ENCODE peak calls at places on chromosome 20, in four cellular contexts. R is NB4, W is cardiac muscle cell, B is astrocyte. P is an unnamed sample.

GRCh38 chr20:38601216-38602184 is at the start of gene ARHGAP40:
- DNase-seq in R (peak), W (peak), B (peak), P (no peak)

GRCh38 chr20:13008761-13009681 is at the start of gene SPTLC3:
- DNase-seq in R (peak), W (peak), B (peak), P (peak)

GRCh38 chr20:37990571-37991151 is 42.6 kb downstream of the TTI1 start:
- DNase-seq in R (peak), W (peak), B (peak), P (peak)

GRCh38 chr20:10194166-10194565 is 24.5 kb upstream of the SNAP25 start:
- DNase-seq in R (no peak), W (no peak), B (no peak), P (no peak)

GRCh38 chr20:57106030-57106682 is 160.3 kb downstream of the BMP7 start:
- DNase-seq in R (no peak), W (no peak), B (no peak), P (no peak)

GRCh38 chr20:50758469-50758868 is 27.1 kb downstream of the PARD6B start:
- DNase-seq in R (no peak), W (no peak), B (peak), P (peak)

GRCh38 chr20:38308047-38308438 is 4.1 kb downstream of the BPI start:
- DNase-seq in R (no peak), W (no peak), B (no peak), P (no peak)

GRCh38 chr20:37356387-37356786 is 10.4 kb downstream of the SRC start:
- DNase-seq in R (peak), W (no peak), B (no peak), P (no peak)

GRCh38 chr20:10651227-10651990 is 22.4 kb downstream of the JAG1 start:
- DNase-seq in R (no peak), W (no peak), B (peak), P (no peak)

GRCh38 chr20:43193443-43193842 is 3.7 kb upstream of the PTPRT start:
- DNase-seq in R (no peak), W (no peak), B (no peak), P (no peak)

GRCh38 chr20:48658198-48658476 is 169.7 kb downstream of the PREX1 start:
- DNase-seq in R (no peak), W (no peak), B (no peak), P (no peak)

GRCh38 chr20:48658505-48658904 is 169.3 kb downstream of the PREX1 start:
- DNase-seq in R (no peak), W (no peak), B (no peak), P (no peak)

GRCh38 chr20:48660788-48661187 is 167.0 kb downstream of the PREX1 start:
- DNase-seq in R (no peak), W (no peak), B (no peak), P (no peak)

GRCh38 chr20:48659888-48660287 is 167.9 kb downstream of the PREX1 start:
- DNase-seq in R (no peak), W (no peak), B (no peak), P (peak)

GRCh38 chr20:48661575-48662473 is 166.0 kb downstream of the PREX1 start:
- DNase-seq in R (no peak), W (no peak), B (peak), P (no peak)
- TF ChIP-seq CTCF in R (no peak), W (no peak), B (no peak), P (no peak)

GRCh38 chr20:18497603-18498002 is 578 bp upstream of the RBBP9 start:
- DNase-seq in R (no peak), W (no peak), B (no peak), P (no peak)

GRCh38 chr20:18496740-18497592 is at the start of gene RBBP9:
- DNase-seq in R (peak), W (peak), B (peak), P (peak)

DNA sequence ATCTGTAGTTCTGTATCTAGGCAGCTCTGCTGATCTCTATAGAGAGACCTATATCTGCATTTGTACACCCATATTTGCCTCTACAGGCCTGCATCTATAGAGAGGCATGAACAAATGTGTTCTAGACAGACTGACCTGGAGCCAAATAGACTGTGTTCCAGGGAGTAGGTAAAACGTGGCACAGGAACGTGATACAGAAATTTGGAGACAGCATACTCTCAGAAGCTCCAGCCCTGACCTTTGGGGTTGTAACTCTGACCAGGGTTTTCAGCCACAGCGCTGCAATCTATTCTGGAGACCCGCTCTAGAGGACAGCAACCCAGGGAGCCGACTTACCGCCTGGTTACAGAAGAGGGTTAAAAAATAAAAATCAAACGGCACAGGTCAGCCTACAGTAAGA is 983 bp downstream of the RBBP9 start:
- DNase-seq in R (no peak), W (peak), B (peak), P (no peak)
- H3K4me3 ChIP-seq in R (peak), W (peak), B (peak), P (peak)

DNA sequence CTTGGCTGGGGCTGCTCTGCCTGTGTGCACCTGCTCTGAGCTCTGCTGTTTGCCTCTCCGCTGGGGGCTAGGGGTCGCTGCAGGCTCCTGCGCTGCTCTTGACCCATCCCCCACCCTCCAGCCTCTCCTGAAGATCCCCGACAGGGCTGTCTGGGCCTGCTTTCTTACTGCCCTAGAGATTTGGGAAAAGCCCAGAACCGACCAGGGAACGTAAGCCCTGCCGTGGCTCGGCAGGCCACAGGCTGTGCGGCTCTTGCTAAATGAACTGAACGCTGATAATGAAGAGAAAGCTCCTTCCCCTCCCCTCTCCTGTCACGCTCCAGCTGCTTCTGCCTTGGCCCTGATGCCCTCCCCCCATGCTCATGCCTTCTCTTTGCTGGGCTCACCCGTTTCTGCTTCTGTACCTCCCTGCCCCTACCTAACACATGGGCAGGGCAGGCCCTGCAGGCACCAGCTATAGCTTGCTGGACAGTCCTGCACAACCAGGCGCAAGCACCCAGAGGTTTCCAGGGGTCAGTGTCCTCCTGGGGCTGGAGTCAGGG is 32.0 kb upstream of the PCMTD2 start:
- DNase-seq in R (no peak), W (peak), B (peak), P (peak)
- TF ChIP-seq CTCF in R (peak), W (peak), B (peak), P (no peak)

GRCh38 chr20:62552613-62553012 is 76.8 kb upstream of the GATA5 start:
- DNase-seq in R (no peak), W (no peak), B (no peak), P (no peak)
- H3K4me3 ChIP-seq in R (no peak), W (peak), B (no peak), P (no peak)

DNA sequence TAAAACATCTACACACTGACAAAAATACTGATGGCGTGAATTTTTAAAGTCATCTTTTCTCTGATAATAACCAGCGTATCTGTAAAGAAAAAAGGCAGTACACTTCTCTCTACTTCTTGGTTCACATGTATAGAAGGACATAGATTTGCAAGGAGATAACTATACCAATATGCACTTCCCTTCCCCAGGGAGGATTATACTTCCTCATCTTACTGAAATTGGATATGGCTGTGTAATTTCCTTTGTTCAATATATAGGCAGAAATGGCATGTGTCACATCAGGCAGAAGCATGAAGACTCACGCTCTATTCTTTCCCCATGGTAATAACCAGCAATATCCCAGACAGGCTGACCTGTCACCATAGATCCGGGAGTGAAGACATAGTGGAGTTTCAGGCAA is 518.3 kb downstream of the KIF16B start:
- DNase-seq in R (peak), W (no peak), B (no peak), P (no peak)
- TF ChIP-seq CTCF in R (no peak), W (no peak), B (no peak), P (no peak)

GRCh38 chr20:24506146-24506545 is 36.7 kb downstream of the SYNDIG1 start:
- DNase-seq in R (no peak), W (no peak), B (no peak), P (no peak)
- H3K4me3 ChIP-seq in R (no peak), W (no peak), B (no peak), P (no peak)

DNA sequence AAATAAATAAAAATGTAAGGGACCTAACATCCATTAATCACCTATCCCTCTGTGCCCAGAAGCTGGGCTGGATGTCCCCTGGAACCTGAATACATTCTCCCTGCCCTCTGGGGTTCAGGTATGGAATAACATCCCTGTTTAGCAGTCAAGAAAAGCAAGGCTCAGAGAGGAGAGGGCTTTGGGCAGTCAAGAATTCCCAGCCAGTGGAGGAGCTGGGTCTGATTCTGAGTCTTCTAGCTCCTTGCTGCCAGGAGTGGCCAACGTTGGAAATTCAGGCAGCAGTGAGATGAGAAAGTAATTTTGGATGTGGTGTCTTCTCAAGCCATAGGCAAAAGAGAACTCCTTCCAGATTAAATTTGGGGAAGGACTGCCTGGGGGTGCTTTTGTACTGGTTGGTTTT is 42.6 kb upstream of the ZNFX1 start:
- DNase-seq in R (peak), W (peak), B (peak), P (peak)
- TF ChIP-seq CTCF in R (no peak), W (peak), B (peak), P (peak)

DNA sequence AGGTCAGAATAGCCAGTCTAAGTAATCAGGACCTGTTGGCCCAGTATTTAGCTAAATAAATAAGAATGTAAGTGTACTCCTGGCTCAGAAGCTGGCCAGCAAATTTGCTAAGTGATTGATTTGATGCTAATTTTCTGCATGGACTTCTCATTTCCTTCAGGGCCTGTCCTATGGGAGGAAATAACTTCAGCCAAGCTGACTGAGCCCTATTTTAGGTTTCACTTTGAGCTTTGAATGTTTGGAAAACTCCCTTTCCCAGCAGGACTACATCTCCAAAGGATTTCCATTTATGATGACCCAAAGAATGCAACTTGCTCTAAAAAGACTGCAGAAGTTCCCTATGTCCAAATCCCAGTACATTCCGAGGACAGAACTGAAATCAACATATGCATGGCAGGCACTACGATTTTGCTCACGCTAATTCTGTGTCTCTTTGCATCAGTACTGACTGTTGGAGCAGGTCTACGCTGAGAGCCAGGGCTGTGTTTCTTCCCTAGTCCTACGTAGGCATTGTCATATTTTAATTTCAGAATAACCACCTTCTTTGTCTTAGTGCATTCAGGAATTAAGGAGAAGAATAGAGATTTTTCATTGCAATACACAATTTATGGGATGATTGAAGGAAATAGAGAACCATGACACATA is 441.4 kb upstream of the PLCB4 start:
- DNase-seq in R (no peak), W (no peak), B (no peak), P (peak)
- H3K4me3 ChIP-seq in R (no peak), W (no peak), B (no peak), P (peak)

GRCh38 chr20:61279621-61280150 is 27.6 kb downstream of the CDH4 start:
- DNase-seq in R (no peak), W (no peak), B (no peak), P (no peak)
- TF ChIP-seq CTCF in R (no peak), W (no peak), B (no peak), P (no peak)